ENCODE peak calls at places on chromosomes 3 and 15, in eight cellular contexts. One of them, this sample, is unnamed.

GRCh38 chr15:40545457-40545856 is 19.4 kb downstream of the CCDC32 start:
- DNase-seq in ovary: no peak
- DNase-seq in tibial nerve: no peak
- DNase-seq in suprapubic skin: no peak
- DNase-seq in right lobe of liver: no peak
- DNase-seq in IMR-90: no peak
- DNase-seq in esophagus muscularis mucosa: no peak
- DNase-seq in heart left ventricle: no peak
- DNase-seq in this sample: no peak

GRCh38 chr3:155079795-155080546 is at the start of gene MME:
- DNase-seq in suprapubic skin: peak
- DNase-seq in right lobe of liver: peak
- DNase-seq in tibial nerve: no peak
- DNase-seq in heart left ventricle: peak
- DNase-seq in ovary: peak
- DNase-seq in IMR-90: peak
- DNase-seq in esophagus muscularis mucosa: no peak
- DNase-seq in this sample: peak

GRCh38 chr3:150811984-150812383 is 49.0 kb upstream of the SIAH2 start:
- DNase-seq in heart left ventricle: no peak
- DNase-seq in ovary: no peak
- DNase-seq in right lobe of liver: no peak
- DNase-seq in tibial nerve: no peak
- DNase-seq in suprapubic skin: no peak
- DNase-seq in esophagus muscularis mucosa: peak
- DNase-seq in IMR-90: no peak
- DNase-seq in this sample: no peak

GRCh38 chr15:34739346-34739745 is 15.5 kb downstream of the GJD2 start:
- DNase-seq in right lobe of liver: no peak
- DNase-seq in tibial nerve: no peak
- DNase-seq in ovary: no peak
- DNase-seq in suprapubic skin: no peak
- DNase-seq in esophagus muscularis mucosa: no peak
- DNase-seq in heart left ventricle: no peak
- DNase-seq in IMR-90: no peak
- DNase-seq in this sample: no peak

GRCh38 chr15:101723161-101723873 is 956 bp downstream of the TARS3 start:
- DNase-seq in heart left ventricle: no peak
- DNase-seq in ovary: no peak
- DNase-seq in IMR-90: peak
- DNase-seq in tibial nerve: no peak
- DNase-seq in right lobe of liver: no peak
- DNase-seq in suprapubic skin: no peak
- DNase-seq in esophagus muscularis mucosa: no peak
- DNase-seq in this sample: no peak

GRCh38 chr15:31435891-31436628 is 109.4 kb downstream of the KLF13 start:
- DNase-seq in right lobe of liver: no peak
- DNase-seq in IMR-90: no peak
- DNase-seq in suprapubic skin: peak
- DNase-seq in heart left ventricle: no peak
- DNase-seq in esophagus muscularis mucosa: no peak
- DNase-seq in tibial nerve: no peak
- DNase-seq in ovary: no peak
- DNase-seq in this sample: no peak

GRCh38 chr3:147816770-147817169 is 407.6 kb downstream of the ZIC1 start:
- DNase-seq in IMR-90: no peak
- DNase-seq in heart left ventricle: peak
- DNase-seq in suprapubic skin: no peak
- DNase-seq in esophagus muscularis mucosa: no peak
- DNase-seq in tibial nerve: peak
- DNase-seq in right lobe of liver: no peak
- DNase-seq in ovary: no peak
- DNase-seq in this sample: no peak

GRCh38 chr3:147267431-147267830 is 138.9 kb downstream of the ZIC4 start:
- DNase-seq in IMR-90: peak
- DNase-seq in esophagus muscularis mucosa: no peak
- DNase-seq in suprapubic skin: no peak
- DNase-seq in ovary: no peak
- DNase-seq in heart left ventricle: no peak
- DNase-seq in right lobe of liver: no peak
- DNase-seq in tibial nerve: no peak
- DNase-seq in this sample: no peak

GRCh38 chr3:44185396-44185915 is 56.2 kb upstream of the TOPAZ1 start:
- DNase-seq in right lobe of liver: no peak
- DNase-seq in heart left ventricle: no peak
- DNase-seq in suprapubic skin: no peak
- DNase-seq in ovary: no peak
- DNase-seq in IMR-90: no peak
- DNase-seq in tibial nerve: no peak
- DNase-seq in esophagus muscularis mucosa: peak
- DNase-seq in this sample: no peak

GRCh38 chr3:43762486-43762885 is 71.7 kb downstream of the ABHD5 start:
- DNase-seq in tibial nerve: no peak
- DNase-seq in heart left ventricle: no peak
- DNase-seq in ovary: no peak
- DNase-seq in IMR-90: no peak
- DNase-seq in esophagus muscularis mucosa: no peak
- DNase-seq in right lobe of liver: no peak
- DNase-seq in suprapubic skin: no peak
- DNase-seq in this sample: no peak

GRCh38 chr3:196220587-196220986 is 4.3 kb downstream of the SLC51A start:
- DNase-seq in suprapubic skin: no peak
- DNase-seq in esophagus muscularis mucosa: no peak
- DNase-seq in ovary: no peak
- DNase-seq in tibial nerve: no peak
- DNase-seq in heart left ventricle: no peak
- DNase-seq in right lobe of liver: no peak
- DNase-seq in IMR-90: no peak
- DNase-seq in this sample: no peak

GRCh38 chr15:85579957-85580694 is 199.7 kb downstream of the AKAP13 start:
- DNase-seq in ovary: no peak
- DNase-seq in suprapubic skin: no peak
- DNase-seq in esophagus muscularis mucosa: no peak
- DNase-seq in IMR-90: no peak
- DNase-seq in tibial nerve: no peak
- DNase-seq in heart left ventricle: peak
- DNase-seq in right lobe of liver: peak
- DNase-seq in this sample: no peak
- TF ChIP-seq POLR2A in ovary: no peak
- TF ChIP-seq POLR2A in suprapubic skin: no peak
- TF ChIP-seq POLR2A in esophagus muscularis mucosa: no peak
- TF ChIP-seq POLR2A in IMR-90: no peak
- TF ChIP-seq POLR2A in tibial nerve: no peak
- TF ChIP-seq POLR2A in heart left ventricle: peak
- TF ChIP-seq POLR2A in right lobe of liver: peak
- TF ChIP-seq POLR2A in this sample: no peak

DNA sequence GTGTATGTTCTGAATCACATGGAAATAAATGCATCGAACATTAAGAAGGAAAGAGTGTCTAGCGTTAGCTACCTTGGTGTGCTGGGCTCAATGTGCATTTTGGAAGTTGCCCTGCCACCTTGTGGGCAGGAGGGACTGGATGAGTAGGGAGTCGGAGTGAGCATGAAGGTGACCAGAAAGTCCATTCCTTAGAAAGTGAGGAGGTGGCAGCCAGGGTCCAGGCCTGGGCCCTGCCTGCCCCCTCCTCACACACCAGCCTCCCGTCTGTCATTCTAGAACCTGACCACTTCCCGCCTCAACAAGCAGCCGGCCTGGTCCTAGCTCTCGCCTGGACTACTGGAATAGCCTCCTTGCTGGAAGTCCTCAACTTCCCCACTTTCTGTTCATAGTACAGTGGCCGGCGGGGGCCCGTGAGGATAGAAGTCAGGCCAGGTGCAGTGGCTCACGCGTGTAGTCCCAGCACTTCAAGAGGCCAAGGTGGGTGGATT is 10.2 kb upstream of the GATA2 start:
- DNase-seq in ovary: peak
- DNase-seq in heart left ventricle: no peak
- DNase-seq in esophagus muscularis mucosa: no peak
- DNase-seq in right lobe of liver: no peak
- DNase-seq in IMR-90: no peak
- DNase-seq in tibial nerve: no peak
- DNase-seq in suprapubic skin: peak
- DNase-seq in this sample: no peak
- TF ChIP-seq POLR2A in ovary: no peak
- TF ChIP-seq POLR2A in heart left ventricle: no peak
- TF ChIP-seq POLR2A in esophagus muscularis mucosa: no peak
- TF ChIP-seq POLR2A in right lobe of liver: no peak
- TF ChIP-seq POLR2A in IMR-90: no peak
- TF ChIP-seq POLR2A in tibial nerve: no peak
- TF ChIP-seq POLR2A in suprapubic skin: no peak
- TF ChIP-seq POLR2A in this sample: no peak

GRCh38 chr3:9231488-9231887 is 18.0 kb downstream of the SRGAP3 start:
- DNase-seq in right lobe of liver: no peak
- DNase-seq in tibial nerve: no peak
- DNase-seq in suprapubic skin: no peak
- DNase-seq in ovary: no peak
- DNase-seq in esophagus muscularis mucosa: no peak
- DNase-seq in IMR-90: no peak
- DNase-seq in heart left ventricle: no peak
- DNase-seq in this sample: no peak

GRCh38 chr3:9234191-9234590 is 15.3 kb downstream of the SRGAP3 start:
- DNase-seq in suprapubic skin: no peak
- DNase-seq in right lobe of liver: no peak
- DNase-seq in tibial nerve: no peak
- DNase-seq in esophagus muscularis mucosa: no peak
- DNase-seq in heart left ventricle: no peak
- DNase-seq in ovary: no peak
- DNase-seq in IMR-90: no peak
- DNase-seq in this sample: no peak

GRCh38 chr3:9231006-9231405 is 18.4 kb downstream of the SRGAP3 start:
- DNase-seq in tibial nerve: no peak
- DNase-seq in suprapubic skin: no peak
- DNase-seq in esophagus muscularis mucosa: no peak
- DNase-seq in IMR-90: no peak
- DNase-seq in ovary: peak
- DNase-seq in right lobe of liver: no peak
- DNase-seq in heart left ventricle: no peak
- DNase-seq in this sample: no peak

GRCh38 chr3:9230596-9230995 is 18.9 kb downstream of the SRGAP3 start:
- DNase-seq in esophagus muscularis mucosa: no peak
- DNase-seq in IMR-90: no peak
- DNase-seq in right lobe of liver: no peak
- DNase-seq in tibial nerve: no peak
- DNase-seq in suprapubic skin: no peak
- DNase-seq in ovary: peak
- DNase-seq in heart left ventricle: no peak
- DNase-seq in this sample: no peak

DNA sequence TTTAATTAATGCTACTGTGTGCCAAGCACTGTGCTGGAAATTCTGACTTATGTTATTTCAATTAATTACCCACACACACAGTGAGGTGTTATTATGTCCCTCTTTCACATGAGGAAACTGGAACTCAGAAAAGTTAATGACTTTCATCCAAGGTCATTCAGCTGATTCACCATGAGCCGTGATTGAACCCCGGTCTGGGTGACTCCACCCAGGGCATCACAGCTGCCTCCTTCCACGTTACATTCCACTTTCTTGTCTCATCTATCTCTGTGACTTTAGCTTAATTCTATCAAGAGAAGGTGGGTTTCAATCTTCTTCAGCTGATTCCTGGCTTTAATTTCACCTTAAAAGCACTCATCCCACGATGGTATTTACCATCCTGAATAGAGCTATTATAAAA is 16.3 kb downstream of the SRGAP3 start:
- DNase-seq in ovary: no peak
- DNase-seq in heart left ventricle: no peak
- DNase-seq in IMR-90: no peak
- DNase-seq in tibial nerve: no peak
- DNase-seq in esophagus muscularis mucosa: no peak
- DNase-seq in right lobe of liver: no peak
- DNase-seq in suprapubic skin: no peak
- DNase-seq in this sample: no peak
- TF ChIP-seq POLR2A in ovary: no peak
- TF ChIP-seq POLR2A in heart left ventricle: no peak
- TF ChIP-seq POLR2A in IMR-90: no peak
- TF ChIP-seq POLR2A in tibial nerve: no peak
- TF ChIP-seq POLR2A in esophagus muscularis mucosa: no peak
- TF ChIP-seq POLR2A in right lobe of liver: no peak
- TF ChIP-seq POLR2A in suprapubic skin: no peak
- TF ChIP-seq POLR2A in this sample: no peak

GRCh38 chr3:16264708-16265454 is at the start of the genes DPH3 and OXNAD1:
- DNase-seq in suprapubic skin: peak
- DNase-seq in tibial nerve: peak
- DNase-seq in heart left ventricle: peak
- DNase-seq in esophagus muscularis mucosa: peak
- DNase-seq in ovary: peak
- DNase-seq in IMR-90: peak
- DNase-seq in right lobe of liver: peak
- DNase-seq in this sample: peak
- TF ChIP-seq POLR2A in suprapubic skin: no peak
- TF ChIP-seq POLR2A in tibial nerve: peak
- TF ChIP-seq POLR2A in heart left ventricle: peak
- TF ChIP-seq POLR2A in esophagus muscularis mucosa: peak
- TF ChIP-seq POLR2A in ovary: peak
- TF ChIP-seq POLR2A in IMR-90: peak
- TF ChIP-seq POLR2A in right lobe of liver: peak
- TF ChIP-seq POLR2A in this sample: peak